ENCODE peak calls at places on chromosomes 1 and 21, in four cellular contexts. H is left ventricle myocardium inferior, Y is body of pancreas, R is Peyer's patch. L is an unnamed sample. For H3K27me3, the result is how much of the 10 kb centered on the place peaks cover.

GRCh38 chr1:17880429-17880828 is 125.3 kb downstream of the ACTL8 start:
- DNase-seq in Y (no peak), R (no peak), H (no peak), L (no peak)

GRCh38 chr1:93703649-93704048 is 22.0 kb upstream of the BCAR3 start:
- DNase-seq in H (no peak), Y (no peak), R (no peak), L (no peak)

GRCh38 chr1:1601564-1602320 is 1.8 kb upstream of the FNDC10 start:
- DNase-seq in Y (no peak), H (no peak), R (no peak), L (no peak)

GRCh38 chr1:9207086-9207485 is 27.5 kb upstream of the H6PD start:
- DNase-seq in Y (no peak), R (no peak), H (no peak), L (no peak)

GRCh38 chr1:204731997-204732396 is 46.5 kb upstream of the LRRN2 start:
- DNase-seq in R (no peak), H (no peak), Y (no peak), L (no peak)

GRCh38 chr21:40208960-40209359 is 341.7 kb downstream of the PCP4 start:
- DNase-seq in R (no peak), Y (no peak), H (no peak), L (no peak)

GRCh38 chr1:230749150-230749549 is 2.0 kb downstream of the CAPN9 start:
- DNase-seq in H (no peak), Y (no peak), R (no peak), L (no peak)

GRCh38 chr1:229340496-229340895 is 2.4 kb downstream of the CCSAP start:
- DNase-seq in H (no peak), Y (no peak), R (no peak), L (no peak)

GRCh38 chr1:14705824-14706223 is 107.3 kb downstream of the KAZN start:
- DNase-seq in R (no peak), H (no peak), Y (no peak), L (no peak)

GRCh38 chr1:43272161-43272560 is 2.4 kb downstream of the TMEM125 start:
- DNase-seq in R (no peak), H (no peak), Y (no peak), L (no peak)

GRCh38 chr1:200022239-200022804 is 5.2 kb upstream of the NR5A2 start:
- DNase-seq in Y (peak), R (no peak), H (no peak), L (no peak)
- H3K27me3 ChIP-seq in Y (under half), R (under half), H (half or more), L (under half)

GRCh38 chr1:91600431-91601330 is 100.0 kb downstream of the CDC7 start:
- DNase-seq in H (no peak), R (no peak), Y (no peak), L (no peak)
- H3K4me3 ChIP-seq in H (no peak), R (no peak), Y (no peak), L (no peak)

GRCh38 chr1:200035397-200035955 is 8.0 kb downstream of the NR5A2 start:
- DNase-seq in Y (no peak), R (peak), H (no peak), L (no peak)
- H3K27me3 ChIP-seq in Y (under half), R (under half), H (half or more), L (under half)

GRCh38 chr1:78009836-78010235 is 5.1 kb downstream of the DNAJB4 start:
- DNase-seq in H (no peak), R (no peak), Y (no peak), L (no peak)

GRCh38 chr1:78006491-78006890 is 1.8 kb downstream of the DNAJB4 start:
- DNase-seq in R (no peak), Y (no peak), H (no peak), L (no peak)

GRCh38 chr1:78009276-78009675 is 4.5 kb downstream of the DNAJB4 start:
- DNase-seq in H (no peak), R (no peak), Y (no peak), L (no peak)

GRCh38 chr1:78005755-78006154 is 1.0 kb downstream of the DNAJB4 start:
- DNase-seq in R (no peak), Y (peak), H (no peak), L (peak)

GRCh38 chr1:78007677-78008341 is 3.1 kb downstream of the DNAJB4 start:
- DNase-seq in Y (no peak), R (no peak), H (no peak), L (no peak)
- H3K4me3 ChIP-seq in Y (no peak), R (peak), H (peak), L (no peak)

DNA sequence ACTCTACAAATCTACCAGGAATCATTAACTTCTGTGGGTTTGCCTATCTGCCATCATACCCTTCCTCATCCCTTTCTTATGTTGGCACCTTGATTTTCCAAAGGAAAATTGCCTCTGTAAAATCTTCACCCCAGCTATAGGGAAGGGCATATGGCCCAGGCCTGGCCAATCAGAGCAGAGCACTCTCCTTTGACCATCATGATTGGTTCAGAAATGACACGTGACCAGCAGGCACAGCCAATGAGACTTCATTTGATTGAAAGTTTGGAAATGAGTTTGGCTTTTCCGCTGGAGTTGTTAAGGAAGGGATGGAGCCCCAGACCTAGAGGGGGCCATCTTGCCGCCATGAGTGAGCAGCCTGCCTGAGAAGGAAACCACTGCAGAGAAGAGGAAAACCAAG is 35.1 kb upstream of the IFFO2 start:
- DNase-seq in H (no peak), Y (no peak), R (no peak), L (no peak)
- H3K27me3 ChIP-seq in H (under half), Y (under half), R (under half), L (under half)

GRCh38 chr1:47465605-47466004 is 27.8 kb downstream of the FOXD2 start:
- DNase-seq in H (no peak), Y (peak), R (no peak), L (no peak)

GRCh38 chr1:47456250-47456649 is 18.4 kb downstream of the FOXD2 start:
- DNase-seq in Y (no peak), R (no peak), H (no peak), L (no peak)

GRCh38 chr1:47459263-47459788 is 21.5 kb downstream of the FOXD2 start:
- DNase-seq in Y (no peak), H (no peak), R (no peak), L (no peak)

GRCh38 chr1:47460456-47460855 is 22.6 kb downstream of the FOXD2 start:
- DNase-seq in R (no peak), H (no peak), Y (no peak), L (no peak)

DNA sequence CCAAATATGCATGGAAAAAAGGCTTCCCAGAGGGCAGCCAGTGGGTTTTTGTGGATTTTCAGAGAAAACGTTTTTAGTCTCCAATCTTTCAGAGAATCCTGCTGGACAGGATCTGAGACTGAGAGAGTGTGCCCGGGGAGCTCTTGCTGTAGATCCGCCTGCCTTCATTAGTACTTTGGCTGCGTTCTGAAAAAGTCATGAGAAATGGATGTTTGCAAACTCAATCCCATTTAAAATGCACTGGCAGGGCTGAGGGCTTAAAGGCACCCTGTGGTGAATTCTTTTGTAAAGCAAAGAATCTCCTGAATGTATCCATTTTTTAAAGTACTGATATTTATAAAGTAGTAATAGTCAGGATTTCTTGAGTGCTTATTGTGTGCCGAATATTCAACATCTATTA is 22.2 kb downstream of the FOXD2 start:
- DNase-seq in Y (no peak), R (no peak), H (no peak), L (no peak)
- H3K4me3 ChIP-seq in Y (no peak), R (no peak), H (no peak), L (no peak)